ENCODE peak calls at places on chromosomes 1 and 21, in seven cellular contexts. One of them, this sample, is unnamed.

GRCh38 chr21:45319461-45320211 is 31.9 kb upstream of the POFUT2 start:
- DNase-seq in Peyer's patch: no peak
- DNase-seq in stimulated activated CD4-positive, alpha-beta T cell treated with anti-CD3 and anti-CD28 coated beads, Interleukin-15, amount 100 ng/mL, for 24 hours: no peak
- DNase-seq in cardiac septum: peak
- DNase-seq in iris pigment epithelial cell: peak
- DNase-seq in left ventricle myocardium superior: peak
- DNase-seq in WTC11: no peak
- DNase-seq in this sample: no peak

GRCh38 chr1:223513309-223513708 is 120.1 kb downstream of the CCDC185 start:
- DNase-seq in Peyer's patch: no peak
- DNase-seq in stimulated activated CD4-positive, alpha-beta T cell treated with anti-CD3 and anti-CD28 coated beads, Interleukin-15, amount 100 ng/mL, for 24 hours: no peak
- DNase-seq in cardiac septum: no peak
- DNase-seq in iris pigment epithelial cell: no peak
- DNase-seq in left ventricle myocardium superior: no peak
- DNase-seq in WTC11: no peak
- DNase-seq in this sample: no peak

GRCh38 chr1:68145418-68146126 is 86.8 kb downstream of the WLS start:
- DNase-seq in Peyer's patch: no peak
- DNase-seq in stimulated activated CD4-positive, alpha-beta T cell treated with anti-CD3 and anti-CD28 coated beads, Interleukin-15, amount 100 ng/mL, for 24 hours: no peak
- DNase-seq in cardiac septum: no peak
- DNase-seq in iris pigment epithelial cell: no peak
- DNase-seq in left ventricle myocardium superior: no peak
- DNase-seq in WTC11: no peak
- DNase-seq in this sample: peak

GRCh38 chr1:29949676-29950075 is 713.4 kb downstream of the PTPRU start:
- DNase-seq in Peyer's patch: no peak
- DNase-seq in stimulated activated CD4-positive, alpha-beta T cell treated with anti-CD3 and anti-CD28 coated beads, Interleukin-15, amount 100 ng/mL, for 24 hours: no peak
- DNase-seq in cardiac septum: no peak
- DNase-seq in iris pigment epithelial cell: no peak
- DNase-seq in left ventricle myocardium superior: no peak
- DNase-seq in WTC11: no peak
- DNase-seq in this sample: no peak

GRCh38 chr1:165949335-165950130 is 122.1 kb downstream of the UCK2 start:
- DNase-seq in Peyer's patch: no peak
- DNase-seq in stimulated activated CD4-positive, alpha-beta T cell treated with anti-CD3 and anti-CD28 coated beads, Interleukin-15, amount 100 ng/mL, for 24 hours: no peak
- DNase-seq in cardiac septum: no peak
- DNase-seq in iris pigment epithelial cell: no peak
- DNase-seq in left ventricle myocardium superior: no peak
- DNase-seq in WTC11: peak
- DNase-seq in this sample: no peak

GRCh38 chr1:150995896-150996295 is 10.8 kb downstream of the MINDY1 start:
- DNase-seq in Peyer's patch: no peak
- DNase-seq in stimulated activated CD4-positive, alpha-beta T cell treated with anti-CD3 and anti-CD28 coated beads, Interleukin-15, amount 100 ng/mL, for 24 hours: no peak
- DNase-seq in cardiac septum: no peak
- DNase-seq in iris pigment epithelial cell: peak
- DNase-seq in left ventricle myocardium superior: no peak
- DNase-seq in WTC11: peak
- DNase-seq in this sample: peak

GRCh38 chr1:36217667-36218066 is 6.6 kb upstream of the THRAP3 start:
- DNase-seq in Peyer's patch: no peak
- DNase-seq in stimulated activated CD4-positive, alpha-beta T cell treated with anti-CD3 and anti-CD28 coated beads, Interleukin-15, amount 100 ng/mL, for 24 hours: no peak
- DNase-seq in cardiac septum: no peak
- DNase-seq in iris pigment epithelial cell: peak
- DNase-seq in left ventricle myocardium superior: no peak
- DNase-seq in WTC11: no peak
- DNase-seq in this sample: peak

GRCh38 chr1:8702848-8703810 is 114.3 kb downstream of the RERE start:
- DNase-seq in Peyer's patch: peak
- DNase-seq in stimulated activated CD4-positive, alpha-beta T cell treated with anti-CD3 and anti-CD28 coated beads, Interleukin-15, amount 100 ng/mL, for 24 hours: peak
- DNase-seq in cardiac septum: peak
- DNase-seq in iris pigment epithelial cell: peak
- DNase-seq in left ventricle myocardium superior: peak
- DNase-seq in WTC11: peak
- DNase-seq in this sample: peak

GRCh38 chr1:204958325-204959307 is 84.4 kb upstream of the CNTN2 start:
- DNase-seq in Peyer's patch: no peak
- DNase-seq in stimulated activated CD4-positive, alpha-beta T cell treated with anti-CD3 and anti-CD28 coated beads, Interleukin-15, amount 100 ng/mL, for 24 hours: no peak
- DNase-seq in cardiac septum: no peak
- DNase-seq in iris pigment epithelial cell: no peak
- DNase-seq in left ventricle myocardium superior: no peak
- DNase-seq in WTC11: no peak
- DNase-seq in this sample: no peak

GRCh38 chr1:10730985-10731384 is 65.5 kb downstream of the CASZ1 start:
- DNase-seq in Peyer's patch: no peak
- DNase-seq in stimulated activated CD4-positive, alpha-beta T cell treated with anti-CD3 and anti-CD28 coated beads, Interleukin-15, amount 100 ng/mL, for 24 hours: no peak
- DNase-seq in cardiac septum: no peak
- DNase-seq in iris pigment epithelial cell: peak
- DNase-seq in left ventricle myocardium superior: no peak
- DNase-seq in WTC11: no peak
- DNase-seq in this sample: peak

GRCh38 chr1:43513471-43514173 is 17.1 kb upstream of the PTPRF start:
- DNase-seq in Peyer's patch: no peak
- DNase-seq in stimulated activated CD4-positive, alpha-beta T cell treated with anti-CD3 and anti-CD28 coated beads, Interleukin-15, amount 100 ng/mL, for 24 hours: no peak
- DNase-seq in cardiac septum: no peak
- DNase-seq in iris pigment epithelial cell: no peak
- DNase-seq in left ventricle myocardium superior: no peak
- DNase-seq in WTC11: no peak
- DNase-seq in this sample: no peak

GRCh38 chr1:219660666-219661463 is 48.0 kb upstream of the ZC3H11B start:
- DNase-seq in Peyer's patch: peak
- DNase-seq in stimulated activated CD4-positive, alpha-beta T cell treated with anti-CD3 and anti-CD28 coated beads, Interleukin-15, amount 100 ng/mL, for 24 hours: peak
- DNase-seq in cardiac septum: peak
- DNase-seq in iris pigment epithelial cell: peak
- DNase-seq in left ventricle myocardium superior: peak
- DNase-seq in WTC11: peak
- DNase-seq in this sample: peak

GRCh38 chr1:23910553-23911246 is 2.5 kb downstream of the CNR2 start:
- DNase-seq in Peyer's patch: peak
- DNase-seq in stimulated activated CD4-positive, alpha-beta T cell treated with anti-CD3 and anti-CD28 coated beads, Interleukin-15, amount 100 ng/mL, for 24 hours: no peak
- DNase-seq in cardiac septum: no peak
- DNase-seq in iris pigment epithelial cell: no peak
- DNase-seq in left ventricle myocardium superior: no peak
- DNase-seq in WTC11: no peak
- DNase-seq in this sample: no peak

GRCh38 chr1:201147396-201148015 is 6.8 kb downstream of the TMEM9 start:
- DNase-seq in Peyer's patch: no peak
- DNase-seq in stimulated activated CD4-positive, alpha-beta T cell treated with anti-CD3 and anti-CD28 coated beads, Interleukin-15, amount 100 ng/mL, for 24 hours: no peak
- DNase-seq in cardiac septum: peak
- DNase-seq in iris pigment epithelial cell: no peak
- DNase-seq in left ventricle myocardium superior: no peak
- DNase-seq in WTC11: no peak
- DNase-seq in this sample: no peak

GRCh38 chr1:202852163-202852904 is 36.6 kb downstream of the RABIF start:
- DNase-seq in Peyer's patch: no peak
- DNase-seq in stimulated activated CD4-positive, alpha-beta T cell treated with anti-CD3 and anti-CD28 coated beads, Interleukin-15, amount 100 ng/mL, for 24 hours: peak
- DNase-seq in cardiac septum: no peak
- DNase-seq in iris pigment epithelial cell: peak
- DNase-seq in left ventricle myocardium superior: no peak
- DNase-seq in WTC11: peak
- DNase-seq in this sample: peak

GRCh38 chr1:243712890-243713425 is 137.1 kb downstream of the AKT3 start:
- DNase-seq in Peyer's patch: no peak
- DNase-seq in stimulated activated CD4-positive, alpha-beta T cell treated with anti-CD3 and anti-CD28 coated beads, Interleukin-15, amount 100 ng/mL, for 24 hours: no peak
- DNase-seq in cardiac septum: no peak
- DNase-seq in iris pigment epithelial cell: no peak
- DNase-seq in left ventricle myocardium superior: no peak
- DNase-seq in WTC11: no peak
- DNase-seq in this sample: no peak

GRCh38 chr1:185368913-185369491 is 52.0 kb upstream of the IVNS1ABP start:
- DNase-seq in Peyer's patch: no peak
- DNase-seq in stimulated activated CD4-positive, alpha-beta T cell treated with anti-CD3 and anti-CD28 coated beads, Interleukin-15, amount 100 ng/mL, for 24 hours: no peak
- DNase-seq in cardiac septum: no peak
- DNase-seq in iris pigment epithelial cell: no peak
- DNase-seq in left ventricle myocardium superior: no peak
- DNase-seq in WTC11: no peak
- DNase-seq in this sample: no peak

GRCh38 chr1:179155615-179156014 is 73.7 kb downstream of the TOR3A start:
- DNase-seq in Peyer's patch: no peak
- DNase-seq in stimulated activated CD4-positive, alpha-beta T cell treated with anti-CD3 and anti-CD28 coated beads, Interleukin-15, amount 100 ng/mL, for 24 hours: no peak
- DNase-seq in cardiac septum: no peak
- DNase-seq in iris pigment epithelial cell: no peak
- DNase-seq in left ventricle myocardium superior: no peak
- DNase-seq in WTC11: no peak
- DNase-seq in this sample: no peak

GRCh38 chr21:42925114-42925907 is at the start of gene ERVH48-1:
- DNase-seq in Peyer's patch: no peak
- DNase-seq in stimulated activated CD4-positive, alpha-beta T cell treated with anti-CD3 and anti-CD28 coated beads, Interleukin-15, amount 100 ng/mL, for 24 hours: no peak
- DNase-seq in cardiac septum: peak
- DNase-seq in iris pigment epithelial cell: no peak
- DNase-seq in left ventricle myocardium superior: no peak
- DNase-seq in WTC11: peak
- DNase-seq in this sample: no peak

GRCh38 chr1:151993084-151993733 is 450 bp downstream of the S100A10 start:
- DNase-seq in Peyer's patch: peak
- DNase-seq in stimulated activated CD4-positive, alpha-beta T cell treated with anti-CD3 and anti-CD28 coated beads, Interleukin-15, amount 100 ng/mL, for 24 hours: peak
- DNase-seq in cardiac septum: no peak
- DNase-seq in iris pigment epithelial cell: peak
- DNase-seq in left ventricle myocardium superior: peak
- DNase-seq in WTC11: peak
- DNase-seq in this sample: peak

GRCh38 chr1:41498809-41499208 is 14.3 kb upstream of the EDN2 start:
- DNase-seq in Peyer's patch: no peak
- DNase-seq in stimulated activated CD4-positive, alpha-beta T cell treated with anti-CD3 and anti-CD28 coated beads, Interleukin-15, amount 100 ng/mL, for 24 hours: no peak
- DNase-seq in cardiac septum: peak
- DNase-seq in iris pigment epithelial cell: no peak
- DNase-seq in left ventricle myocardium superior: peak
- DNase-seq in WTC11: no peak
- DNase-seq in this sample: peak